ENCODE peak calls at places on chromosomes 1 and 21, in seven cellular contexts. V is CD8-positive, alpha-beta T cell; Q is cardiac fibroblast; U is heart left ventricle; W is hepatocyte; M is breast epithelium; D is lung. L is an unnamed sample.

GRCh38 chr1:202649553-202650392 is 60.5 kb downstream of the SYT2 start:
- DNase-seq in V (no peak), Q (no peak), U (no peak), W (no peak), M (no peak), D (no peak), L (no peak)

GRCh38 chr1:7862211-7863060 is 9.6 kb upstream of the UTS2 start:
- DNase-seq in V (no peak), Q (no peak), U (no peak), W (no peak), M (no peak), D (no peak), L (no peak)

GRCh38 chr21:43866659-43867331 is 1.8 kb downstream of the AGPAT3 start:
- DNase-seq in V (peak), Q (peak), U (no peak), W (peak), M (no peak), D (peak), L (no peak)

GRCh38 chr1:154288694-154289093 is 16.3 kb downstream of the HAX1 start:
- DNase-seq in V (no peak), Q (no peak), U (no peak), W (no peak), M (no peak), D (no peak), L (no peak)

GRCh38 chr1:183956559-183957188 is 80.9 kb downstream of the COLGALT2 start:
- DNase-seq in V (peak), Q (peak), U (no peak), W (no peak), M (no peak), D (no peak), L (no peak)

GRCh38 chr1:65724151-65724550 is 68.5 kb upstream of the PDE4B start:
- DNase-seq in V (no peak), Q (no peak), U (no peak), W (no peak), M (no peak), D (no peak), L (no peak)

GRCh38 chr1:66396212-66396890 is 137.6 kb upstream of the SGIP1 start:
- DNase-seq in V (no peak), Q (no peak), U (no peak), W (no peak), M (no peak), D (no peak), L (no peak)

GRCh38 chr1:28518745-28519341 is 13.0 kb downstream of the RCC1 start:
- DNase-seq in V (peak), Q (peak), U (no peak), W (peak), M (no peak), D (no peak), L (no peak)

GRCh38 chr21:16082038-16082816 is 352.4 kb downstream of the USP25 start:
- DNase-seq in V (no peak), Q (peak), U (no peak), W (peak), M (no peak), D (no peak), L (no peak)

GRCh38 chr1:2778220-2778592 is 23.3 kb downstream of the TTC34 start:
- DNase-seq in V (no peak), Q (no peak), U (peak), W (no peak), M (no peak), D (no peak), L (no peak)

GRCh38 chr1:77538956-77539509 is 143.4 kb downstream of the ZZZ3 start:
- DNase-seq in V (no peak), Q (peak), U (no peak), W (peak), M (no peak), D (no peak), L (no peak)

GRCh38 chr1:58812468-58812867 is 28.6 kb upstream of the JUN start:
- DNase-seq in V (no peak), Q (no peak), U (no peak), W (no peak), M (no peak), D (no peak), L (no peak)

GRCh38 chr1:111769517-111770146 is 13.9 kb downstream of the DDX20 start:
- DNase-seq in V (peak), Q (peak), U (no peak), W (peak), M (no peak), D (no peak), L (no peak)

GRCh38 chr1:35575401-35575958 is 2.4 kb downstream of the TFAP2E start:
- DNase-seq in V (no peak), Q (no peak), U (no peak), W (no peak), M (peak), D (no peak), L (no peak)

GRCh38 chr1:168421399-168422004 is 122.3 kb downstream of the XCL2 start:
- DNase-seq in V (no peak), Q (no peak), U (no peak), W (no peak), M (no peak), D (no peak), L (no peak)

GRCh38 chr1:168428063-168428731 is 115.6 kb downstream of the XCL2 start:
- DNase-seq in V (no peak), Q (peak), U (no peak), W (peak), M (no peak), D (no peak), L (no peak)

GRCh38 chr1:168419746-168420145 is 124.1 kb downstream of the XCL2 start:
- DNase-seq in V (no peak), Q (no peak), U (no peak), W (no peak), M (no peak), D (no peak), L (no peak)

DNA sequence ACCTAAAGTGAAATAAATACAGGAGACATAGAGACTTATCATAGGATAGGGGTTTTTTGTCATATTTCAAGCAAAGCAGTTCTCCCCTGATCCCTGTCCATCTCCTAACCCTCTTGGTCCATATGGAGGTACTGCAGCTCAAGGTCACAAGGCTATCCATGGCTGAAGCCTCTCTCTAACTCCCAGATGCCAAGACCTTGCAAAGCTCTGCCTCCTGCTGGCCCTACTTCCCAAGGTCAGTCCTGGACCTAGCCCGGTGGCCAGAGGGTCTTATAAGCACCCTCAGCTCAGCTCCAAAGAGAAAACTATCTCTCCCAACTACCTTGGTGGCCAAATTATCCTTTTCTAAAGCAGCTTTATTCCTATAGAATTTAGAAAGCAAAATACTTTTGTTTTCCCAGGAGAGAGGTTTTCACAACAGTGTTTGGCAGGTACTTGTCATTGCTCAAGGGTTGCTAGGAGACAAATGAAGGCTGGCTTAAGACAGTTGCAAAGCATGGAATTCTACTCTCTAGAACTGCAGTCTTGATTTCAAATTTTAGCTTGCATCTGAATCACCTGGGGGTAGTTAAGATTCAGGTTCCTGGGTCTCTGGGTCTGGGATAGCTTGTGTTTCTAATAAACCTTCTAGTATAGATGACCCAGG is 121.5 kb downstream of the XCL2 start:
- DNase-seq in V (no peak), Q (no peak), U (no peak), W (no peak), M (no peak), D (no peak), L (no peak)
- TF ChIP-seq CTCF in V (no peak), Q (no peak), U (no peak), W (no peak), M (no peak), D (no peak), L (no peak)

GRCh38 chr1:20282544-20282943 is 8.1 kb upstream of the VWA5B1 start:
- DNase-seq in V (no peak), Q (no peak), U (peak), W (no peak), M (no peak), D (no peak), L (no peak)
- TF ChIP-seq CTCF in V (no peak), Q (no peak), U (no peak), W (no peak), M (no peak), D (no peak), L (no peak)

GRCh38 chr1:209876091-209876800 is 48.5 kb downstream of the UTP25 start:
- DNase-seq in V (no peak), Q (no peak), U (no peak), W (no peak), M (no peak), D (no peak), L (no peak)

GRCh38 chr1:209873067-209873810 is 45.5 kb downstream of the UTP25 start:
- DNase-seq in V (no peak), Q (peak), U (no peak), W (no peak), M (no peak), D (no peak), L (no peak)

GRCh38 chr1:209877109-209877764 is 49.5 kb downstream of the UTP25 start:
- DNase-seq in V (no peak), Q (no peak), U (no peak), W (no peak), M (no peak), D (no peak), L (no peak)

GRCh38 chr1:209879539-209879938 is 51.8 kb downstream of the UTP25 start:
- DNase-seq in V (no peak), Q (peak), U (no peak), W (no peak), M (no peak), D (no peak), L (no peak)

DNA sequence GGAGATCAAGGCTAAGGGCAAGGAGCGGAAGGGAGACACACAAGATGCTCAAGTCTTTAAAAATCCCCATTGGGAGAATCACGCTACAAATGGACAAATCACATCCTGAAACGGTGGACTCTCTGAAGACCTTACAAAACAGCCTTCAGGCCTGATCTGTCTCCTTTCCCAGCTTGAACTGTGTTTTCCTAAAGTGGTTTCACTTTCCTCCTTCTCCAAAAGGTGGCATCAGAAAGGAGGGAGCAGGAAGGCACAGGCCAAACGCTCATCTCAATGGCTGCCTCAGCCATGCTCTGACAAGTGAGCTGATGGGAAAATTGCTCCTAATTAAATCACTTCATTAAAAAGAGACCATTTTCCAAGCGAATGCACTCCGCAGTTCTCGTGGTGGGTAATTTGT is 47.7 kb downstream of the UTP25 start:
- DNase-seq in V (no peak), Q (peak), U (no peak), W (peak), M (no peak), D (no peak), L (no peak)
- TF ChIP-seq CTCF in V (no peak), Q (peak), U (no peak), W (peak), M (no peak), D (no peak), L (no peak)

GRCh38 chr1:52842643-52843310 is at the start of gene ZYG11A:
- DNase-seq in V (peak), Q (peak), U (peak), W (peak), M (peak), D (peak), L (no peak)
- TF ChIP-seq CTCF in V (peak), Q (peak), U (no peak), W (no peak), M (peak), D (no peak), L (no peak)

GRCh38 chr1:117810553-117810952 is 118.9 kb downstream of the GDAP2 start:
- DNase-seq in V (no peak), Q (no peak), U (no peak), W (no peak), M (no peak), D (no peak), L (no peak)
- TF ChIP-seq CTCF in V (no peak), Q (no peak), U (no peak), W (no peak), M (no peak), D (no peak), L (no peak)

GRCh38 chr1:115476616-115477015 is 138.6 kb upstream of the NGF start:
- DNase-seq in V (no peak), Q (no peak), U (no peak), W (no peak), M (no peak), D (no peak), L (no peak)
- TF ChIP-seq CTCF in V (no peak), Q (no peak), U (no peak), W (no peak), M (no peak), D (no peak), L (no peak)

L was measured in omental fat pad.